ENCODE peak calls at places on chromosomes 12 and 14, in nine cellular contexts. Z, L, K, A, V, T, Q, N and J are unnamed samples.

GRCh38 chr14:28765907-28766504 is 581 bp upstream of the FOXG1 start:
- DNase-seq in N (no peak), A (no peak), T (no peak), L (peak), Q (no peak), V (no peak), K (no peak), Z (no peak), J (no peak)

GRCh38 chr14:61034416-61035100 is 53.5 kb downstream of the SLC38A6 start:
- DNase-seq in L (no peak), Q (no peak), A (no peak), T (no peak), V (no peak), K (peak), N (no peak), Z (no peak), J (no peak)

GRCh38 chr12:56864318-56864717 is 69.9 kb downstream of the SDR9C7 start:
- DNase-seq in L (no peak), Z (no peak), N (no peak), T (no peak), A (no peak), Q (no peak), V (no peak), K (no peak), J (no peak)

GRCh38 chr14:65169351-65169750 is 67.0 kb upstream of the MAX start:
- DNase-seq in K (peak), A (no peak), V (no peak), N (no peak), Z (no peak), L (no peak), Q (no peak), T (no peak), J (no peak)

GRCh38 chr12:57835366-57836288 is 10.9 kb downstream of the CTDSP2 start:
- DNase-seq in L (no peak), A (no peak), Z (no peak), T (no peak), K (no peak), Q (no peak), N (no peak), V (no peak), J (no peak)

GRCh38 chr14:35533357-35534129 is 421 bp upstream of the INSM2 start:
- DNase-seq in N (peak), T (peak), Z (no peak), K (peak), Q (peak), A (no peak), V (peak), L (peak), J (no peak)

GRCh38 chr14:75542585-75543091 is 20.4 kb downstream of the BATF start:
- DNase-seq in V (peak), A (peak), K (peak), L (no peak), Z (peak), Q (peak), N (no peak), T (no peak), J (peak)

GRCh38 chr12:5073838-5074237 is 30.2 kb downstream of the KCNA5 start:
- DNase-seq in V (no peak), Z (no peak), N (no peak), T (no peak), Q (no peak), K (no peak), A (no peak), L (no peak), J (no peak)

GRCh38 chr12:14960548-14961465 is 594 bp downstream of the ARHGDIB start:
- DNase-seq in T (no peak), A (no peak), L (no peak), V (peak), Q (peak), K (peak), N (no peak), Z (no peak), J (no peak)

GRCh38 chr14:70448633-70449032 is 3.3 kb upstream of the ADAM21 start:
- DNase-seq in T (no peak), N (peak), V (no peak), Q (no peak), L (no peak), Z (no peak), A (no peak), K (no peak), J (no peak)

GRCh38 chr12:6418796-6419195 is 26.0 kb upstream of the CD27 start:
- DNase-seq in V (no peak), T (no peak), A (no peak), K (no peak), Q (no peak), L (no peak), N (no peak), Z (no peak), J (peak)

GRCh38 chr12:54853933-54854538 is at the start of gene MUCL1:
- DNase-seq in T (no peak), N (peak), K (peak), A (no peak), Z (no peak), V (no peak), L (no peak), Q (no peak), J (no peak)

GRCh38 chr12:113847856-113848255 is 118.3 kb downstream of the RBM19 start:
- DNase-seq in K (no peak), L (no peak), T (no peak), Z (no peak), A (no peak), V (no peak), N (no peak), Q (no peak), J (no peak)

GRCh38 chr14:75825147-75825592 is 156.6 kb downstream of the TGFB3 start:
- DNase-seq in V (no peak), L (no peak), T (no peak), N (no peak), K (no peak), Q (no peak), A (no peak), Z (no peak), J (no peak)

GRCh38 chr12:104632724-104633181 is 176.0 kb downstream of the CHST11 start:
- DNase-seq in A (peak), T (no peak), Z (no peak), K (no peak), N (no peak), Q (no peak), L (no peak), V (no peak), J (no peak)

GRCh38 chr12:132825089-132825488 is 3.6 kb downstream of the GOLGA3 start:
- DNase-seq in Z (no peak), A (no peak), T (no peak), L (no peak), K (no peak), N (no peak), Q (no peak), V (no peak), J (no peak)

GRCh38 chr12:54587315-54587821 is 1.1 kb downstream of the PPP1R1A start:
- DNase-seq in K (no peak), A (no peak), V (peak), Z (peak), L (peak), Q (no peak), T (peak), N (peak), J (no peak)

GRCh38 chr12:124527861-124528561 is 39.4 kb downstream of the NCOR2 start:
- DNase-seq in K (no peak), V (peak), Q (no peak), Z (no peak), L (no peak), N (no peak), T (no peak), A (no peak), J (no peak)

GRCh38 chr14:44449694-44450093 is 57.4 kb downstream of the FSCB start:
- DNase-seq in V (no peak), T (no peak), K (no peak), Q (no peak), A (no peak), Z (no peak), L (no peak), N (no peak), J (no peak)

GRCh38 chr12:68180792-68181744 is 21.5 kb upstream of the IFNG start:
- DNase-seq in Q (no peak), T (no peak), K (peak), A (no peak), V (no peak), L (no peak), N (no peak), Z (no peak), J (no peak)

GRCh38 chr14:28707814-28708213 is 58.8 kb upstream of the FOXG1 start:
- DNase-seq in V (no peak), Z (no peak), Q (no peak), L (no peak), A (no peak), T (no peak), N (no peak), K (no peak), J (no peak)

GRCh38 chr14:99980299-99980698 is 84.9 kb upstream of the EVL start:
- DNase-seq in N (no peak), A (no peak), L (no peak), K (no peak), V (no peak), Z (no peak), T (no peak), Q (no peak), J (no peak)

GRCh38 chr14:24659916-24660570 is 26.1 kb upstream of the GZMB start:
- DNase-seq in Z (no peak), T (no peak), A (no peak), Q (no peak), V (no peak), N (no peak), K (peak), L (no peak), J (no peak)

GRCh38 chr12:81205394-81205793 is 127.5 kb downstream of the ACSS3 start:
- DNase-seq in N (no peak), T (no peak), A (no peak), K (no peak), V (no peak), L (no peak), Z (no peak), Q (no peak), J (no peak)

GRCh38 chr14:60266021-60266937 is 17.3 kb downstream of the PPM1A start:
- DNase-seq in A (no peak), V (no peak), N (no peak), Z (no peak), Q (no peak), K (peak), L (no peak), T (no peak), J (no peak)

DNA sequence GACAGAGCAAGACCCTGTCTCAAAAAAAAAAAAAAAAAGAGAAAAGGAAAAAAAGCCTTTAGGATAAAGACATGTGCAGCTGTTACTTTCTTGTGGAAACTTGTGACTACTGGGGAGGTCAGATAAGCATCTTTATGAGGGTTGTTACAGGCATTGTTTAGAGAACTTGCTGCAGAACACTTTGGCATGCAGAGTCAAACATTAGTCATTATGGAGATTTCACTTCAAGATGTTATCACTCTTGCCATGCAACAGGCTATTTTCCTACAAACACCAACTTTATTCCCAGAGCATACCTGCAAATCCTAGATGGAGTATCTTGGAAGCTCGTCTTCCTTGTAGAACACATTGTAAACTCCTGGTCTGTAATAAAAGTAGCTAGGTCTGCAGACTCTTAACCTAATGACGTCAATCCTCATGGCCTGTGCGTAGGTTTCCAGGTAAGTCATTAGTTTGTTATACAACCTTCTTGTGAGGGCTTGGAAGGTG is 36.3 kb upstream of the WDR89 start:
- DNase-seq in T (no peak), K (no peak), Z (no peak), A (no peak), V (no peak), N (peak), L (no peak), Q (no peak), J (no peak)
- H3K27ac ChIP-seq in T (no peak), K (no peak), Z (no peak), A (no peak), V (no peak), N (no peak), L (no peak), Q (no peak), J (no peak)

DNA sequence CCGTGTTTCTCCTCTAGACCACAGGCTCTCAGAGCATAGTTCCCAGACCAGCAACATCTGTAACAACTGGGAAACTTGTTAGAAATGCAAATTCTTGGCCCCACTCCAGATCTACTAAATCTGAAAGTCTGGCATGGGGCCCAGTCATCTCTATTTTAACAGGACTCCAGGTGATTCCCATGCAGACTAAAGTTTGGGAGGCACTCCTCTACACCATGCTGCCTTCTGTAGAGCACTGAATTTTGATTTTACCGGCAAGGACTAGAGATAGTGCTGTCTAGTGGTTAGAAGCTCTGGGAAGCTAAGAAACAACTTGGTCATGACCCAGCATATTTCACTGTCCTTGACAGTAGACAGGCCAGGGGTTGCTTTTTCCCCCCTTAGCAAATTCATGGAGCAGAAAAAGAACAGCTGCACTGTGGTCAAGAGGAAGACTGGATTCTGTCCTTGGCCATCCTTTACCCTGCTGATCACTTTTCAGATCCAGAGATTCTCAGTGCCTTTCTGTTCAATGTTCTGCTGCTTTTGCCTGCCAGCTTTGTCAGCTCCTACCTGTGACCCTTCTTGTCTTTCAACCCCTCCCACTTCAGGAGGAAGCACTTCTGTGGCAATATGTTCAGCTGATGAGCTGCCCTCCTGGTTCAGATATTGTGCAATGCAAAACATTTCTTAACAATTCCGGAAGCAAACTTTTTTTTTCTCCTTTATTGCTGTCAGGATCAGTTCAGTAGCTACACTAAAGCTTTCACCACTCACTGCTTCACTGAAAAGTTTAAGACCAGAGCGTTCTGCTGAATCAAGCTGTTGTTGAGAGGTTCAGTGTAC is 133.8 kb upstream of the NUDT4 start:
- DNase-seq in T (no peak), L (no peak), V (no peak), A (peak), N (peak), Z (no peak), K (peak), Q (no peak), J (no peak)
- H3K4me3 ChIP-seq in T (no peak), L (no peak), V (no peak), A (no peak), N (no peak), Z (no peak), K (no peak), Q (no peak), J (no peak)

DNA sequence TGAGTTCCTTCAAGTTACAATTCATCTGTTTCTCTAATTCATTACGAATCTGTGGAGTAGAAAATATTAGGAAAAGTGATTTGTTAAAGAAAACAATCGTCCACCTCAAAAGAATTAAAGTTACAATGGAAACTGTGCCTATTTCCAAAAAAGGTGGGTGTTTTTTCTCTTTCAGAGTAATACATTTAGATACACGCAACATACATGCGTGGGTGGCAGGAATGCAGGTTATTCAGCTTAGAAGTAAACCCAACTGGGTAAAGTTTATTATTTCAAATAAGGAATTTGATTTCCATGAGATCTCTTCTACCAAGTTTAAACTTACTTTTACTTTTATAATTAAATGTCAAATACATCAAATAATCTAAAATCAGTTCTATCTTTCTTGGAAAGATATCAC is 52.2 kb downstream of the SSH1 start:
- DNase-seq in K (no peak), Q (no peak), Z (peak), V (no peak), L (no peak), T (no peak), A (no peak), N (no peak), J (no peak)
- H3K27ac ChIP-seq in K (no peak), Q (peak), Z (peak), V (peak), L (peak), T (peak), A (peak), N (no peak), J (peak)

GRCh38 chr14:90600619-90601018 is 203.8 kb downstream of the CALM1 start:
- DNase-seq in N (no peak), A (no peak), L (no peak), V (no peak), T (no peak), K (no peak), Z (no peak), Q (no peak), J (no peak)

GRCh38 chr14:90599339-90599738 is 202.5 kb downstream of the CALM1 start:
- DNase-seq in K (no peak), Q (no peak), T (no peak), L (no peak), Z (no peak), V (no peak), A (no peak), N (no peak), J (no peak)

GRCh38 chr14:90597961-90598360 is 201.1 kb downstream of the CALM1 start:
- DNase-seq in A (no peak), L (no peak), N (no peak), Z (no peak), K (no peak), T (no peak), Q (no peak), V (no peak), J (no peak)

GRCh38 chr14:90601521-90601920 is 204.7 kb downstream of the CALM1 start:
- DNase-seq in Q (no peak), L (no peak), V (no peak), N (no peak), Z (no peak), A (no peak), T (no peak), K (no peak), J (no peak)

DNA sequence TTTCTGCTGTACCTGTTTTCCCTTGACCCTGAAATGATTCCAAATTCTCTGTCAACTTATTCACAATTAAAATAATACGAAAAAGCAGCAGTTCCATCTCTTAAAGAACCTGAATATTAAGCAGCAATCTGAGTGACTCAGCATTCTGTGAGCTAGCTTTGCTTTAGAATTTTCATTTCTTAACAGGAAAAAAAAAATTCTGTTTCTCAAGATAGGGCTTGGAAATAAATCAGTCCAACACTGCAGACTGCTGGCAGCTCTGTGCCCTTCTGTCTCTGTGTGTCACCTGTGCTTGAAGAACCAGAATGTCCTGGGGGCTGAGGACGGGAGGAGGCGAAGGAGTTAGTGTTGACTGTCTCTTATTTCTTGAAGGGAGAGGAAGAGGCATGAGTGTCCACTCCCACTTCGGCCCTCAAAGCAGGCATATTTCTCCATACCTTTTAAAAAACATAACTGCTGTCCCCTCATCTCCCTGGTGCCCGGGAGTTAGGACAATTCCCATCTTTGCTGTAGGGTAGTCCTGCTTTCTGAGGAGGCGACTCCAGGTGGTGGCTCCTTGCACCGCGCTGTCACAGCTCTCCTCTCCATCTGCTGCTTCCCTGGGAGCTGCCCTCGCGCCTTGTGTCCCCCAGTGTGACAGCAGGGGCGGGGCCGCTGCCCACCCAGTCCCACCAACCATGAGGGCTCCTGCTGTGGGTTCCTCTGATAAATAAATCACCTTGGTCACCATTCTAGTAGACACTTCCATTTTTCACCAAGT is 203.1 kb downstream of the CALM1 start:
- DNase-seq in Z (no peak), T (no peak), A (no peak), V (no peak), N (peak), L (no peak), K (peak), Q (no peak), J (no peak)
- H3K4me3 ChIP-seq in Z (no peak), T (no peak), A (no peak), V (no peak), N (no peak), L (no peak), K (no peak), Q (no peak), J (no peak)

GRCh38 chr12:47900480-47901129 is 4.2 kb downstream of the VDR start:
- DNase-seq in K (peak), Z (no peak), A (no peak), V (no peak), N (peak), T (no peak), L (no peak), Q (no peak), J (no peak)
- H3K27ac ChIP-seq in K (no peak), Z (no peak), A (no peak), V (no peak), N (no peak), T (no peak), L (no peak), Q (peak), J (no peak)